ENCODE peak calls at places on chromosomes 7 and 10, in four cellular contexts. X is AG10803; J is stimulated activated CD4-positive, alpha-beta T cell treated with anti-CD3 and anti-CD28 coated beads, Interleukin-1b, Interleukin-23, amount 100 ng/mL, for 4 hours; O is endothelial cell. H is an unnamed sample.

GRCh38 chr10:114315566-114316420 is 76.7 kb downstream of the VWA2 start:
- DNase-seq in X (no peak), J (no peak), O (no peak), H (no peak)

GRCh38 chr10:17115683-17116082 is 13.9 kb downstream of the CUBN start:
- DNase-seq in X (peak), J (no peak), O (no peak), H (no peak)

GRCh38 chr7:13411151-13411550 is 578.3 kb downstream of the ETV1 start:
- DNase-seq in X (no peak), J (no peak), O (no peak), H (no peak)

GRCh38 chr7:6497637-6497905 is 49.8 kb upstream of the DAGLB start:
- DNase-seq in X (no peak), J (no peak), O (no peak), H (peak)

GRCh38 chr7:67855322-67855721 is 858.7 kb downstream of the TYW1 start:
- DNase-seq in X (no peak), J (no peak), O (no peak), H (no peak)

GRCh38 chr7:6375346-6376101 is 72.2 kb downstream of the DAGLB start:
- DNase-seq in X (peak), J (no peak), O (no peak), H (no peak)

GRCh38 chr10:132995909-132996602 is 53.7 kb upstream of the CFAP46 start:
- DNase-seq in X (no peak), J (no peak), O (no peak), H (no peak)

GRCh38 chr7:30206942-30207341 is 72.2 kb downstream of the MTURN start:
- DNase-seq in X (no peak), J (no peak), O (no peak), H (no peak)

GRCh38 chr10:1199897-1200721 is 143.9 kb downstream of the WDR37 start:
- DNase-seq in X (no peak), J (no peak), O (no peak), H (no peak)

GRCh38 chr7:131480384-131481315 is 75.8 kb downstream of the PODXL start:
- DNase-seq in X (peak), J (no peak), O (no peak), H (no peak)

GRCh38 chr7:111113263-111114017 is 22.5 kb downstream of the LRRN3 start:
- DNase-seq in X (peak), J (no peak), O (no peak), H (no peak)

GRCh38 chr10:75305675-75306074 is 69.9 kb upstream of the COMTD1 start:
- DNase-seq in X (no peak), J (no peak), O (no peak), H (no peak)

GRCh38 chr10:49448924-49449323 is 53.0 kb upstream of the DRGX start:
- DNase-seq in X (no peak), J (no peak), O (no peak), H (no peak)

GRCh38 chr7:883029-884021 is 7.0 kb downstream of the GET4 start:
- DNase-seq in X (no peak), J (no peak), O (no peak), H (no peak)

GRCh38 chr7:14685112-14685511 is 217.4 kb downstream of the DGKB start:
- DNase-seq in X (no peak), J (no peak), O (no peak), H (no peak)

GRCh38 chr7:154440058-154440457 is 387.9 kb downstream of the DPP6 start:
- DNase-seq in X (no peak), J (no peak), O (no peak), H (no peak)

GRCh38 chr10:29804025-29804852 is 169.5 kb upstream of the SVIL start:
- DNase-seq in X (peak), J (no peak), O (no peak), H (no peak)

GRCh38 chr7:140676303-140676702 is 3.6 kb downstream of the ADCK2 start:
- DNase-seq in X (no peak), J (no peak), O (no peak), H (no peak)

GRCh38 chr10:26408858-26409494 is 29.2 kb upstream of the APBB1IP start:
- DNase-seq in X (no peak), J (no peak), O (no peak), H (no peak)

GRCh38 chr7:1114088-1114487 is 26.2 kb downstream of the GPER1 start:
- DNase-seq in X (no peak), J (no peak), O (no peak), H (no peak)

GRCh38 chr7:37832194-37832593 is 16.2 kb upstream of the NME8 start:
- DNase-seq in X (peak), J (no peak), O (no peak), H (peak)

GRCh38 chr10:124461642-124462347 is at the start of gene LHPP:
- DNase-seq in X (peak), J (peak), O (peak), H (peak)

GRCh38 chr7:76300210-76300731 is 2.2 kb upstream of the HSPB1 start:
- DNase-seq in X (peak), J (no peak), O (no peak), H (no peak)

GRCh38 chr10:132920101-132920925 is 22.1 kb downstream of the CFAP46 start:
- DNase-seq in X (no peak), J (no peak), O (no peak), H (no peak)

GRCh38 chr7:107075863-107076574 is 31.5 kb downstream of the PRKAR2B start:
- DNase-seq in X (no peak), J (no peak), O (no peak), H (no peak)

GRCh38 chr7:150476819-150477631 is 26.6 kb downstream of the GIMAP8 start:
- DNase-seq in X (no peak), J (no peak), O (no peak), H (no peak)

GRCh38 chr7:44313621-44314031 is 11.8 kb downstream of the CAMK2B start:
- DNase-seq in X (no peak), J (no peak), O (no peak), H (no peak)

GRCh38 chr10:73439055-73439454 is 5.7 kb upstream of the MSS51 start:
- DNase-seq in X (peak), J (no peak), O (no peak), H (no peak)

GRCh38 chr10:46539596-46540411 is 16.7 kb downstream of the GPRIN2 start:
- DNase-seq in X (no peak), J (no peak), O (no peak), H (no peak)

GRCh38 chr10:84375011-84375410 is 46.6 kb downstream of the CCSER2 start:
- DNase-seq in X (peak), J (peak), O (peak), H (peak)

GRCh38 chr7:37320840-37321468 is 127.7 kb downstream of the ELMO1 start:
- DNase-seq in X (no peak), J (no peak), O (no peak), H (no peak)

GRCh38 chr7:55965805-55966421 is 1.5 kb downstream of the NIPSNAP2 start:
- DNase-seq in X (peak), J (no peak), O (no peak), H (no peak)

GRCh38 chr7:102273749-102274712 is 12.6 kb upstream of the SH2B2 start:
- DNase-seq in X (peak), J (no peak), O (no peak), H (no peak)

GRCh38 chr7:1246871-1247526 is 14.3 kb downstream of the UNCX start:
- DNase-seq in X (no peak), J (no peak), O (no peak), H (no peak)